ENCODE peak calls at places on chromosomes 16 and 17, in four cellular contexts. S is dorsolateral prefrontal cortex, B is lower leg skin, Q is fibroblast of the aortic adventitia. H is an unnamed sample.
A peak's percentile ranks its signal among the peaks of the same experiment; 100 is the strongest.

GRCh38 chr17:81635431-81635830 is 1.5 kb downstream of the NPLOC4 start:
- DNase-seq in S (no peak), B (no peak), Q (no peak), H (no peak)

GRCh38 chr17:45384047-45384799 is 48.4 kb downstream of the ARHGAP27 start:
- DNase-seq in S (no peak), B (no peak), Q (no peak), H (no peak)

GRCh38 chr16:85211247-85211910 is 99.1 kb upstream of the CIBAR2 start:
- DNase-seq in S (no peak), B (no peak), Q (peak; percentile 70), H (no peak)

GRCh38 chr17:80640379-80641071 is 95.9 kb downstream of the RPTOR start:
- DNase-seq in S (no peak), B (no peak), Q (no peak), H (no peak)

GRCh38 chr16:55735120-55735781 is 79.5 kb downstream of the SLC6A2 start:
- DNase-seq in S (no peak), B (no peak), Q (no peak), H (peak; percentile 38)

GRCh38 chr17:50375858-50376538 is 3.0 kb downstream of the EME1 start:
- DNase-seq in S (no peak), B (no peak), Q (no peak), H (no peak)

GRCh38 chr17:8384801-8385335 is 1.9 kb upstream of the RPL26 start:
- DNase-seq in S (no peak), B (no peak), Q (peak; percentile 81), H (no peak)

GRCh38 chr17:2560658-2561057 is 32.8 kb upstream of the PAFAH1B1 start:
- DNase-seq in S (no peak), B (no peak), Q (no peak), H (no peak)

GRCh38 chr17:50627782-50628601 is 6.7 kb upstream of the ABCC3 start:
- DNase-seq in S (no peak), B (no peak), Q (no peak), H (no peak)

GRCh38 chr17:79627766-79628690 is 17.2 kb upstream of the RBFOX3 start:
- DNase-seq in S (no peak), B (no peak), Q (no peak), H (peak; percentile 79)

GRCh38 chr17:78862073-78863023 is 21.7 kb upstream of the USP36 start:
- DNase-seq in S (peak; percentile 85), B (peak; percentile 92), Q (peak; percentile 97), H (peak; percentile 94)

GRCh38 chr17:11240041-11240801 is 792 bp upstream of the SHISA6 start:
- DNase-seq in S (peak; percentile 62), B (no peak), Q (no peak), H (no peak)

GRCh38 chr16:69532761-69533459 is 32.9 kb upstream of the NFAT5 start:
- DNase-seq in S (no peak), B (no peak), Q (no peak), H (no peak)

GRCh38 chr16:50688867-50689266 is 4.5 kb upstream of the NOD2 start:
- DNase-seq in S (no peak), B (no peak), Q (no peak), H (no peak)

GRCh38 chr16:87956771-87957279 is 5.6 kb downstream of the BANP start:
- DNase-seq in S (no peak), B (no peak), Q (peak; percentile 80), H (no peak)

GRCh38 chr17:37388266-37388665 is 12.5 kb downstream of the C17orf78 start:
- DNase-seq in S (no peak), B (no peak), Q (peak; percentile 42), H (no peak)

GRCh38 chr17:64244165-64244564 is 18.9 kb downstream of the TEX2 start:
- DNase-seq in S (no peak), B (no peak), Q (peak; percentile 83), H (no peak)

GRCh38 chr17:34306466-34306865 is 12.8 kb upstream of the CCL8 start:
- DNase-seq in S (no peak), B (no peak), Q (peak; percentile 94), H (peak; percentile 25)

GRCh38 chr17:50909765-50910661 is 43.9 kb upstream of the TOB1 start:
- DNase-seq in S (no peak), B (no peak), Q (no peak), H (no peak)

GRCh38 chr16:15777533-15778203 is 79.2 kb downstream of the MYH11 start:
- DNase-seq in S (no peak), B (no peak), Q (peak; percentile 62), H (no peak)

GRCh38 chr17:73393962-73394361 is 82.2 kb upstream of the CDC42EP4 start:
- DNase-seq in S (no peak), B (no peak), Q (no peak), H (no peak)

GRCh38 chr17:3935140-3935542 is 18.9 kb upstream of the P2RX1 start:
- DNase-seq in S (no peak), B (peak; percentile 36), Q (peak; percentile 42), H (no peak)

GRCh38 chr17:5555254-5555653 is 29.1 kb downstream of the NLRP1 start:
- DNase-seq in S (no peak), B (no peak), Q (peak; percentile 62), H (peak; percentile 77)

GRCh38 chr17:48522990-48523389 is 7.8 kb downstream of the HOXB1 start:
- DNase-seq in S (no peak), B (no peak), Q (peak; percentile 44), H (no peak)

GRCh38 chr17:49315974-49316570 is 46.0 kb downstream of the ZNF652 start:
- DNase-seq in S (no peak), B (no peak), Q (peak; percentile 30), H (no peak)

GRCh38 chr16:50841081-50841886 is 99.4 kb downstream of the CYLD start:
- DNase-seq in S (no peak), B (no peak), Q (peak; percentile 16), H (peak; percentile 80)

DNA sequence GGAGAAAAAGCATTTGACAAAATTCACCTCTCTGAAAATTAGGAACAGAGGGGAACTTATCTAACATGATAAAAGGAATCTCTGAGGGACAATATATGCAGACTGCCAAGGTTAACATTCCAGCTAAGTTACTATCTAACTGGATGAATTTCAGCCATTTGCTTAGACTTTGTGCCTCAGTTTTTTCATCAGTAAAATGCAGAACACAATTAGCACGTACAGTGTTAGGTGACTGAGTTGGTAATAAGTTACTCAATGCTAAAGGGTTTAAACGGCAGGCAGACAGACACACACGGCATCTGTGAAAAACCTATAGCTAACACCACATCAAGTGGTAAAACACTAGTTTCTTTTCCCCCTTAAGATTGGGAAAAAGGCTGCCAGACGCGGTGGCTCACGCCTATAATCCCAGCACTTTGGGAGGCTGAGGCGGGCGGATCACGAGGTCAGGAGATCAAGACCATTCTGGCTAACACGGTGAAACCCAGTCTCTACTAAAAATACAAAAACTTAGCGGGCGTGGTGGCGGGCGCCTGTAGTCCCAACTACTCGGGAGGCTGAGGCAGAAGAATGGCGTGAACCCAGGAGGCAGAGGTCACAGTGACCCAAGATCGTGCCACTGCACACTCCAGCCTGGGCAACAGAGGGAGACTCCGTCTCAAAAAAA is 9.1 kb downstream of the CFDP1 start:
- DNase-seq in S (no peak), B (no peak), Q (peak; percentile 46), H (no peak)
- TF ChIP-seq CTCF in S (no peak), B (no peak), Q (no peak), H (no peak)

DNA sequence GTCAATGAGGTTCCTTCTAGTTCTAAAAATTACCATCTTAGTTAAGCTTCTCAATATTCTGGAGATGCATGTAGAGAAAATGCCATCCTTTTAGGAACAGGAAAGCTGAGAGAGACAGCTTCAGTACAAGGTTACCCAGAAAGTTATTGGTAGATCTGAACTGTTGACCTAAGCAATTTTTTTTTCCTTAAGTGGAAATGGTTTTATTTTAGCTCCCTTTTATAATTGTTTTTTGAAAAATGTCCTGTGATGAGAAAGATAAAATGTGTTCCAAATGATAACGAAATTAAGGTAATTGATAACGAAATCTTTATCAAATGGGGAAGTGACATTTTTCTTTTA is 8.2 kb downstream of the PSMD7 start:
- DNase-seq in S (no peak), B (no peak), Q (no peak), H (no peak)
- TF ChIP-seq CTCF in S (no peak), B (no peak), Q (no peak), H (no peak)

GRCh38 chr17:75758131-75758905 is 6.7 kb downstream of the GALK1 start:
- DNase-seq in S (peak; percentile 38), B (no peak), Q (no peak), H (no peak)
- TF ChIP-seq CTCF in S (no peak), B (no peak), Q (peak; percentile 23), H (peak; percentile 39)

DNA sequence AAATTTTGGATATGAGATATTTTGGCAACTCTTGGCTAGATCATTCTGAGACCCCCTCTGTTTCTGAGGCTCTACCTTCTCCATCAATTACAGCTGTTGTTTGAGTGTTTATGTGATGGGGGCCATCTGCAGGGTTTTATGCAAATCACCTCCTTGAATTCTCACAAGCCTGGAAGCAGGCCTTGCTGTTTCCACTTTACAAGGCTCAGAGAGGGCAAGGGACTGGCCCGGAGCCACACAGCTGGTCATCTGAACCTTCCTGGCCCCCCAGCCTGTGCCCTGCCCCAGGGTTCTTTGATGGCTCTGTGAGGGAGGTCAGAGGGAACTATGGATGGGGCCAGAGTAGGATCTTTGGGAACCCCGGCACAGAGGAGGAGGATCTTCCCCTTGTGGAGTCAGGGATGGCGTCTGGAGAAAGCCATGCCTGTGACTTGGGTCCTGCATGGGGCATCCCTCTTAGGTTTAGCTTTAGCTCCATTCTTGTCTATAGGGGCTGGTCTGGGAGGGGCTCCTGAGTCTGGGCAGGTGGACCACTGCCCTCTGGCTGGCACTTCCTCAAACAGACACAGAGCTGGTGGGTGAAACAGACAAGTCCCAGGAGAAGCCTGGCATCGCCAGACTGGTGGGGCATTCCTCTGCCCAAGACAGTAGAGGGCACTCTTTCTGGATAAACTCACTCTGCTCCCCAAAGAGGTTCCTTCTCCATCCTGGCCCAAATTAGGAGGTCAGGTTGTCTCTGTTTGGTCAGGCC is 26.2 kb downstream of the IL21R start:
- DNase-seq in S (no peak), B (peak; percentile 9), Q (no peak), H (peak; percentile 69)
- TF ChIP-seq CTCF in S (no peak), B (no peak), Q (no peak), H (peak; percentile 8)

GRCh38 chr16:67233596-67233995 is 6.7 kb downstream of the TMEM208 start:
- DNase-seq in S (no peak), B (no peak), Q (no peak), H (no peak)
- TF ChIP-seq CTCF in S (no peak), B (no peak), Q (no peak), H (no peak)

GRCh38 chr17:39194089-39194984 is 3.1 kb downstream of the CACNB1 start:
- DNase-seq in S (peak; percentile 89), B (no peak), Q (peak; percentile 58), H (no peak)
- TF ChIP-seq CTCF in S (peak; percentile 44), B (no peak), Q (peak; percentile 61), H (peak; percentile 39)

DNA sequence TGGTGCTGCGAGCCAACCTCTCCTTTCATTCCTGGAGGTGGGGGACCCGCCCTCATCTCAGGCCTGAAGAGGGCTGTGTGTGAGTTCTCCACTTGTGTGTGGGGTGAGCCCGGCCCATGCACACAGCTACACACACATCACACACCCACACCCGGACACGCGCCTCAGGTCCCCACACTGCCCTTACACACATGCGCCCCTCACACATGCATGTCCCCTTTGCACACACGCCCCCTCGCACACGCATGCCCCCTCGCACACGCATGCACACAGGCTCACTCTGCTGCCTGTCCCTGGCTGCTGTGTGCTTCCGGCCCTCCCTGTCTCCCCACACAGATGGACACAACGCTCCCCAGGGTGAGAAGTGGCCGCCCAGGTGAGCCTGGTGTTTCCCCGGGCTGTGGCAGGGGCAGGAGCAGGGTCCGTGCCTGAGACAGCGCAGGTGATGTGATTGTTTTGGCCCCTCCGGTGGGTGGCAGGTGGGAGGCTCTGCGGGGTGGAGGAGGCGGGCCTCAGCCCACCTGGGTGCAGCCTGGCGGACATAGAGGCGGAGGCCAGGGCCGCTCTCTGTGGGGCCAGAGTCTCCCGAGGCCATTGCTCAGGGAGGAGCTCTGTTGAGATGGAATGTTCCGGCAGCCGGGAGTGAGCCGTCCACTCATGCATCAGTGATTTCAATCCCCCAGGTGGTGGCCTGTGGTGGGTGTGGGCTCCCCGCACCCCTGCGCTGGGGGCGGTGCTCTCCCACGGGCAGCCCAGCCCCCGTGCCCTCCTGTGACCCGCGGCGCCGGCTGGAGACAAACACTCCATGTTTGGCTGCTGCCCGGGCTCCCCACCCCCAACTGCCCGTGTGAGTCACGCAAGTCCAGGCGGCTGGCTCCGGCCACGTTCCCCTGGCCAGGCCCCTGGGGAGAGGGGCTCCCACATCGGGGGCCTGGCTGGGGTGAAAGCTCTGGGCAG is 29.1 kb downstream of the CACNA1H start:
- DNase-seq in S (no peak), B (no peak), Q (peak; percentile 58), H (peak; percentile 96)
- TF ChIP-seq CTCF in S (no peak), B (no peak), Q (no peak), H (no peak)